ENCODE peak calls at places on chromosomes 13 and 19, in six cellular contexts. M, F, G, I, P and Q are unnamed samples.

GRCh38 chr19:42563352-42564210 is 31.1 kb downstream of the CEACAM8 start:
- DNase-seq in M (no peak), F (peak; percentile 28), G (peak; percentile 26), I (peak; percentile 6), P (peak; percentile 42), Q (peak; percentile 28)

GRCh38 chr13:21663197-21663596 is 7.7 kb upstream of the FGF9 start:
- DNase-seq in M (no peak), F (peak; percentile 80), G (no peak), I (no peak), P (no peak), Q (peak; percentile 68)

GRCh38 chr13:73248711-73249580 is 190.1 kb downstream of the KLF5 start:
- DNase-seq in M (no peak), F (peak; percentile 26), G (peak; percentile 60), I (no peak), P (no peak), Q (no peak)

GRCh38 chr13:111964411-111965035 is 102.4 kb upstream of the SOX1 start:
- DNase-seq in M (no peak), F (no peak), G (no peak), I (no peak), P (no peak), Q (no peak)

GRCh38 chr19:892243-892996 is 567 bp downstream of the MED16 start:
- DNase-seq in M (no peak), F (no peak), G (no peak), I (no peak), P (no peak), Q (no peak)

GRCh38 chr19:4519521-4520277 is 1.4 kb upstream of the PLIN4 start:
- DNase-seq in M (no peak), F (no peak), G (no peak), I (no peak), P (no peak), Q (no peak)

GRCh38 chr13:102863590-102863989 is 17.8 kb downstream of the ERCC5 start:
- DNase-seq in M (no peak), F (no peak), G (no peak), I (no peak), P (no peak), Q (no peak)

GRCh38 chr13:96075953-96076543 is 13.9 kb upstream of the HS6ST3 start:
- DNase-seq in M (no peak), F (no peak), G (no peak), I (no peak), P (peak; percentile 12), Q (no peak)

GRCh38 chr13:50810998-50811397 is 32.5 kb downstream of the DLEU7 start:
- DNase-seq in M (no peak), F (no peak), G (no peak), I (no peak), P (no peak), Q (no peak)

GRCh38 chr13:114135731-114136171 is 3.3 kb upstream of the RASA3 start:
- DNase-seq in M (no peak), F (no peak), G (no peak), I (no peak), P (no peak), Q (no peak)